ENCODE peak calls at places on chromosomes 16 and 17, in eight cellular contexts. H is A673; K is CD4-positive, CD25-positive, alpha-beta regulatory T cell; T is sigmoid colon; Q is tibial nerve; N is cardiac muscle cell; V is uterus; C is adrenal gland. D is an unnamed sample. For H3K9me3, the result is how much of the 10 kb centered on the place peaks cover.

GRCh38 chr17:8520981-8521380 is 85.3 kb downstream of the NDEL1 start:
- DNase-seq in V (no peak), H (no peak), Q (no peak), C (no peak), K (no peak), N (no peak), T (no peak), D (no peak)

GRCh38 chr17:13967416-13967815 is 101.9 kb upstream of the COX10 start:
- DNase-seq in Q (no peak), V (no peak), N (no peak), C (no peak), H (no peak), K (no peak), T (no peak), D (no peak)

GRCh38 chr16:68590201-68590994 is 51.3 kb downstream of the ZFP90 start:
- DNase-seq in K (peak), H (peak), T (no peak), N (peak), V (peak), Q (no peak), C (peak), D (peak)

GRCh38 chr16:1923299-1924034 is 5.3 kb upstream of the HS3ST6 start:
- DNase-seq in V (no peak), H (peak), N (peak), C (peak), Q (no peak), T (no peak), K (no peak), D (no peak)

GRCh38 chr17:42531455-42532354 is 4.3 kb upstream of the NAGLU start:
- DNase-seq in T (peak), C (peak), H (no peak), K (peak), V (no peak), Q (no peak), N (peak), D (peak)

GRCh38 chr16:64626771-64627170 is 495.1 kb downstream of the CDH11 start:
- DNase-seq in Q (no peak), C (no peak), H (no peak), K (no peak), V (no peak), N (peak), T (no peak), D (no peak)

GRCh38 chr17:48961516-48962233 is 6.7 kb downstream of the GIP start:
- DNase-seq in C (peak), Q (no peak), K (no peak), T (no peak), N (peak), H (no peak), V (no peak), D (no peak)

GRCh38 chr17:61149862-61150362 is 249.7 kb upstream of the TBX2 start:
- DNase-seq in N (no peak), Q (no peak), T (no peak), V (no peak), K (no peak), H (no peak), C (no peak), D (no peak)

GRCh38 chr16:15981382-15981781 is 32.0 kb downstream of the ABCC1 start:
- DNase-seq in C (no peak), T (no peak), V (no peak), Q (no peak), H (no peak), N (no peak), K (no peak), D (no peak)

GRCh38 chr16:11429113-11429512 is 83.9 kb downstream of the RMI2 start:
- DNase-seq in H (no peak), N (no peak), Q (no peak), V (no peak), K (no peak), C (no peak), T (no peak), D (no peak)

GRCh38 chr16:31700530-31701388 is 172.8 kb upstream of the ZNF267 start:
- DNase-seq in Q (peak), N (peak), V (peak), K (peak), T (peak), H (peak), C (peak), D (peak)

DNA sequence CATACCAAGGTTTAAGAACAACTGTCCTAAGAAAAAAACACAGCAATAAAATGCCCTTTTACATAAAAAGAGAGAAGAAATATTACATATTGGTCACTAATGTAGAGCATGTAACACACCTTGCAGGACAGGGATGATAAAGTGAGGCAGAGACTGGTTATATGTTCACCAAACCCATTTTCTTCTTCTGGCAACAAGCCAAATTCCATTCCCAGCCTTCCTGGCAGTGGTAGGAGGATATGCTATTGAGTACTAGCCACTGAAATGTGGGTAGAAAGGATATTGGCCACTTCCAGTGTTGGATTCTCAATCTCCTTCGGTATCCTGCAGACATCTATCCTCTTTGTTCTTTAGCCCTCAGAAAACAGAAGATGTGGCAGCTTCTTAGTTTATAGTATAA is 105.2 kb upstream of the SHISA6 start:
- DNase-seq in C (no peak), V (no peak), T (no peak), K (no peak), Q (no peak), H (no peak), N (no peak), D (no peak)
- H3K9me3 ChIP-seq in C (under half), V (under half), T (under half), K (under half), Q (under half), H (under half), N (under half), D (under half)

GRCh38 chr16:59899940-59900339 is 1165.8 kb upstream of the GOT2 start:
- DNase-seq in N (no peak), T (no peak), V (no peak), H (no peak), C (no peak), Q (no peak), K (no peak), D (no peak)
- H3K9me3 ChIP-seq in N (under half), T (under half), V (under half), H (under half), C (under half), Q (under half), K (under half), D (under half)

GRCh38 chr17:83149326-83149725 is 69.9 kb downstream of the METRNL start:
- DNase-seq in K (no peak), T (peak), N (no peak), Q (no peak), H (no peak), C (no peak), V (no peak), D (no peak)
- H3K9me3 ChIP-seq in K (under half), T (under half), N (under half), Q (under half), H (under half), C (under half), V (under half), D (under half)

GRCh38 chr17:21679256-21680146 is 12.8 kb upstream of the KCNJ18 start:
- DNase-seq in V (no peak), C (no peak), K (no peak), H (no peak), T (peak), Q (no peak), N (no peak), D (no peak)
- H3K9me3 ChIP-seq in V (under half), C (under half), K (under half), H (under half), T (under half), Q (under half), N (under half), D (under half)